ENCODE peak calls at places on chromosomes 13 and 19, in five cellular contexts. G, F, M, A and V are unnamed samples.
A peak's percentile ranks its signal among the peaks of the same experiment; 100 is the strongest.

GRCh38 chr19:52541608-52542007 is 14.1 kb downstream of the ZNF808 start:
- DNase-seq in G (no peak), F (no peak), M (no peak), A (no peak), V (no peak)

GRCh38 chr13:98476538-98476966 is 100.4 kb downstream of the STK24 start:
- DNase-seq in G (no peak), F (peak; percentile 50), M (no peak), A (peak; percentile 87), V (peak; percentile 76)

GRCh38 chr19:47390533-47391488 is 28.5 kb downstream of the MEIS3 start:
- DNase-seq in G (no peak), F (no peak), M (no peak), A (no peak), V (no peak)

GRCh38 chr13:47862841-47863240 is 138.2 kb downstream of the SUCLA2 start:
- DNase-seq in G (peak; percentile 91), F (no peak), M (no peak), A (no peak), V (no peak)

GRCh38 chr19:18321729-18322091 is 1.2 kb downstream of the LSM4 start:
- DNase-seq in G (no peak), F (no peak), M (no peak), A (peak; percentile 28), V (no peak)

GRCh38 chr19:48991823-48992570 is 1.1 kb downstream of the GYS1 start:
- DNase-seq in G (peak; percentile 56), F (peak; percentile 64), M (peak; percentile 75), A (no peak), V (peak; percentile 82)

GRCh38 chr19:56308792-56309191 is 5.8 kb downstream of the ZSCAN5A start:
- DNase-seq in G (no peak), F (no peak), M (no peak), A (no peak), V (no peak)

GRCh38 chr19:29785955-29786589 is 25.7 kb upstream of the CCNE1 start:
- DNase-seq in G (no peak), F (no peak), M (no peak), A (no peak), V (no peak)

GRCh38 chr13:109344552-109345157 is 441.7 kb downstream of the IRS2 start:
- DNase-seq in G (no peak), F (no peak), M (no peak), A (no peak), V (no peak)

GRCh38 chr19:23283925-23284324 is 33.7 kb upstream of the ZNF724 start:
- DNase-seq in G (peak; percentile 8), F (peak; percentile 23), M (peak; percentile 33), A (peak; percentile 70), V (peak; percentile 75)

GRCh38 chr13:104140557-104140956 is 1074.3 kb upstream of the SLC10A2 start:
- DNase-seq in G (peak; percentile 3), F (no peak), M (no peak), A (no peak), V (no peak)

GRCh38 chr19:33300016-33300981 is 2.0 kb downstream of the CEBPA start:
- DNase-seq in G (no peak), F (no peak), M (no peak), A (no peak), V (peak; percentile 43)

GRCh38 chr19:3068071-3068470 is 5.8 kb upstream of the TLE5 start:
- DNase-seq in G (no peak), F (no peak), M (no peak), A (no peak), V (no peak)

GRCh38 chr13:111490611-111491010 is 170.2 kb downstream of the TEX29 start:
- DNase-seq in G (no peak), F (no peak), M (no peak), A (no peak), V (no peak)

GRCh38 chr19:3346677-3347353 is 19.6 kb upstream of the NFIC start:
- DNase-seq in G (no peak), F (peak; percentile 81), M (peak; percentile 76), A (no peak), V (peak; percentile 88)

GRCh38 chr19:46385636-46386035 is 27.7 kb downstream of the CCDC8 start:
- DNase-seq in G (no peak), F (no peak), M (no peak), A (no peak), V (no peak)

GRCh38 chr13:38826182-38826813 is 139.4 kb downstream of the FREM2 start:
- DNase-seq in G (no peak), F (no peak), M (no peak), A (no peak), V (no peak)

GRCh38 chr13:49026851-49027250 is 51.1 kb downstream of the FNDC3A start:
- DNase-seq in G (no peak), F (no peak), M (no peak), A (no peak), V (no peak)

GRCh38 chr19:39327990-39328705 is 7.5 kb upstream of the LRFN1 start:
- DNase-seq in G (peak; percentile 45), F (peak; percentile 87), M (peak; percentile 74), A (peak; percentile 86), V (peak; percentile 93)

GRCh38 chr13:46553886-46554855 is 1.2 kb downstream of the LRCH1 start:
- DNase-seq in G (peak; percentile 78), F (peak; percentile 67), M (peak; percentile 78), A (peak; percentile 59), V (peak; percentile 86)

GRCh38 chr13:42377640-42378382 is 105.9 kb downstream of the AKAP11 start:
- DNase-seq in G (no peak), F (no peak), M (no peak), A (no peak), V (no peak)

GRCh38 chr13:66958611-66959010 is 271.5 kb downstream of the PCDH9 start:
- DNase-seq in G (no peak), F (no peak), M (no peak), A (no peak), V (no peak)

GRCh38 chr19:21677696-21678418 is 89.5 kb downstream of the ZNF100 start:
- DNase-seq in G (no peak), F (no peak), M (no peak), A (peak; percentile 15), V (peak; percentile 71)

GRCh38 chr13:88042489-88042888 is 371.3 kb downstream of the SLITRK5 start:
- DNase-seq in G (no peak), F (no peak), M (no peak), A (no peak), V (no peak)

GRCh38 chr13:71828564-71828963 is 38.4 kb downstream of the DACH1 start:
- DNase-seq in G (peak; percentile 15), F (no peak), M (no peak), A (no peak), V (no peak)

GRCh38 chr19:34692541-34692940 is 15.1 kb downstream of the ZNF302 start:
- DNase-seq in G (no peak), F (no peak), M (no peak), A (no peak), V (no peak)

GRCh38 chr19:34686455-34686854 is 9.0 kb downstream of the ZNF302 start:
- DNase-seq in G (no peak), F (no peak), M (no peak), A (no peak), V (no peak)

GRCh38 chr19:34687348-34687747 is 9.9 kb downstream of the ZNF302 start:
- DNase-seq in G (no peak), F (no peak), M (no peak), A (no peak), V (no peak)

GRCh38 chr19:34690372-34690771 is 12.9 kb downstream of the ZNF302 start:
- DNase-seq in G (no peak), F (no peak), M (no peak), A (no peak), V (no peak)

GRCh38 chr19:34688592-34688991 is 11.1 kb downstream of the ZNF302 start:
- DNase-seq in G (no peak), F (no peak), M (no peak), A (no peak), V (no peak)
- H3K9me3 ChIP-seq in G (peaks cover 2% of the 10 kb centered on the region), F (peaks cover 28% of the 10 kb centered on the region), M (no peaks in the 10 kb centered on the region), A (peaks cover 38% of the 10 kb centered on the region), V (no peaks in the 10 kb centered on the region)

DNA sequence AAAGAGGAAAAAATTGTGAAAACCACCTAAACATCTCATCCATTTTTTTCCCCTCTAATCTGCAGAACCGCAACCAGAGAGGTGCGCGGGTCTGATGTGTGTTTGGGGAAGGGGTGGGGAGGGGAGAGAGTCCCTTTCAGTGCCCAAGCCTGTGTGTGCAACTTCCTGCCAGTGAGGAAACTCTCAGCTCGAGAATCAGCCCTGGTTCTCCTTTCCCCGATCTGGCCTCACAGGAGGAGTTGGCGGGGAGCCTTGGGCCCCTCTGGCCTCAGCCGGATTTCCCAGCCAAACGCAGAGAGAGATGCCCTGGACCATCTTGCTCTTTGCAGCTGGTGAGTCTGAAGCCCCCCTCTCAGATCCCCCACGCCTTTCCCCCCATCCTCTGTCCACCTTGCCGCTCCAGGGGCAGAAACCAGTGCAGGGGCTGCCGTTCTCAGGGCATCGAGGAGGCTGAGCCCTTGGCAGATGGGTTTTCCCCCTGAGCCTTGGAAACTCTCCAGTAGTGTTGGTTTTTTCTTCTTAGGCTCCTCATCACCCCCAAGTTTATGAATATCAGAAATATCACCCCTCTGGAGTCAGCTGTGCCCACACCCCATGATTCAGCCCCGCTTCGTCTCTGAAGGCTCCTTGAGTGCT is at the start of gene C19orf38:
- DNase-seq in G (no peak), F (no peak), M (no peak), A (no peak), V (no peak)
- H3K4me3 ChIP-seq in G (no peak within 1 kb of the TSS), F (no peak within 1 kb of the TSS), M (no peak within 1 kb of the TSS), A (no peak within 1 kb of the TSS), V (no peak within 1 kb of the TSS)

GRCh38 chr13:18959229-18959628 is 222.4 kb downstream of the TUBA3C start:
- DNase-seq in G (no peak), F (no peak), M (no peak), A (no peak), V (no peak)
- H3K9me3 ChIP-seq in G (peaks cover 7% of the 10 kb centered on the region), F (no peaks in the 10 kb centered on the region), M (no peaks in the 10 kb centered on the region), A (no peaks in the 10 kb centered on the region), V (peaks cover 2% of the 10 kb centered on the region)

GRCh38 chr19:458091-459042 is 2.5 kb downstream of the SHC2 start:
- DNase-seq in G (no peak), F (no peak), M (no peak), A (no peak), V (peak; percentile 48)

GRCh38 chr19:457636-458035 is 3.2 kb downstream of the SHC2 start:
- DNase-seq in G (no peak), F (no peak), M (no peak), A (no peak), V (peak; percentile 53)

GRCh38 chr19:460877-461609 is at the start of gene SHC2:
- DNase-seq in G (peak; percentile 20), F (peak; percentile 41), M (peak; percentile 56), A (no peak), V (peak; percentile 81)

GRCh38 chr19:461664-462551 is 1.1 kb upstream of the SHC2 start:
- DNase-seq in G (peak; percentile 59), F (peak; percentile 29), M (no peak), A (no peak), V (peak; percentile 64)

DNA sequence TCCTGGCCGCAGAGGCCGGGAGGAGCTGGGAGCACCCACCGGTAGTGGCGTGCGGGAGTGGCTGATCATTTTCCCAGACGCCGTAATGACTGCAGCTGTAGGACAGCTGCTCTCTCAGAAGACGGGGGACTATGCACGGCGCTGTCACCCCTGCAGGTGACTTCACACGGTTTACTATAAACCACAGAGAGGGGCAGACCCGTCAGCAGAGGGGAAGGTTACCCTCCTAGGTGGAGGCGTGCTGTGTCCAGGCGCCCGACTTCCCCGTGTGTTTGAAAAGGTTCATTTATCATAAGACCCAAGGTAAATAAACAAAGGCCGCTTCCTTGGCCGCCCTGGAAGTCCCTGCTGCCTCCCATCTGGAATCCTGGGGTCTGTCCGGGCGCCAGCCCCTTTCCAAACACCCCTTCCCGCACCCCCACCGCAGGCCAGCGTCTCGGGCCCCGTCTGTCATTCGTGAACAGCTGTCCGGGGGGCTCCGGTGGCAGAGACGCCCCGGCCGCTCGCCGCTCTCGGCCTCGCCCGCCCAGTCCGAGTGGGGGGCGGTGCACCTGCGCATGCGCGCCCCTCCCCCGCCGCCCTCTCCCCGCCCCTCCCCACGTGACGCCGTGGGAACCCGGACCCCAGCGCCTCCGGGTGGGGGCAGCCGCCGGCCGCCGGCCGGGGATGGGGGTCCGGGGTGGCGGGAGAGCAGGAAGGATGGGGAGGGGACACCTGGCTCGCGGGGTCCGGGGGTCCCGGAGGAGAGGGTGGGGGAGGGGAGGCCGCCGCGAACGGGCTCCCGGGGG is 915 bp downstream of the SHC2 start:
- DNase-seq in G (peak; percentile 36), F (peak; percentile 58), M (peak; percentile 73), A (peak; percentile 18), V (peak; percentile 93)
- H3K4me3 ChIP-seq in G (peak overlapping the region; percentile 51), F (peak overlapping the region; percentile 85), M (peak overlapping the region; percentile 90), A (peak overlapping the region; percentile 13), V (peak overlapping the region; percentile 95)